ENCODE peak calls at places on chromosomes 16 and 17, in five cellular contexts. H is GM23338, I is hepatocyte, O is neural progenitor cell, T is MM.1S. P is an unnamed sample.

GRCh38 chr16:88769617-88770458 is 15.2 kb downstream of the PIEZO1 start:
- DNase-seq in H (peak; percentile 93), I (peak; percentile 86), O (peak; percentile 92), T (no peak), P (peak; percentile 75)

GRCh38 chr17:7060165-7060890 is 16.4 kb upstream of the SLC16A11 start:
- DNase-seq in H (no peak), I (no peak), O (no peak), T (peak; percentile 5), P (no peak)

GRCh38 chr17:61803796-61804195 is 59.5 kb downstream of the BRIP1 start:
- DNase-seq in H (no peak), I (no peak), O (no peak), T (no peak), P (no peak)

GRCh38 chr17:78562734-78563133 is 14.5 kb downstream of the DNAH17 start:
- DNase-seq in H (no peak), I (no peak), O (no peak), T (no peak), P (no peak)

GRCh38 chr16:11914759-11915643 is 755 bp downstream of the GSPT1 start:
- DNase-seq in H (peak; percentile 63), I (peak; percentile 72), O (peak; percentile 63), T (peak; percentile 46), P (peak; percentile 64)

GRCh38 chr16:401468-402348 is at the start of gene DECR2:
- DNase-seq in H (peak; percentile 95), I (peak; percentile 98), O (peak; percentile 98), T (peak; percentile 93), P (peak; percentile 93)

GRCh38 chr17:62679866-62680377 is 52.5 kb downstream of the MRC2 start:
- DNase-seq in H (peak; percentile 47), I (no peak), O (no peak), T (no peak), P (no peak)

GRCh38 chr17:75615301-75615700 is 17.9 kb upstream of the SMIM5 start:
- DNase-seq in H (no peak), I (no peak), O (no peak), T (no peak), P (no peak)

GRCh38 chr17:68161644-68162428 is 86.0 kb upstream of the AMZ2 start:
- DNase-seq in H (no peak), I (no peak), O (no peak), T (no peak), P (no peak)

GRCh38 chr17:78131172-78132085 is 858 bp downstream of the TMC8 start:
- DNase-seq in H (no peak), I (no peak), O (peak; percentile 42), T (peak; percentile 35), P (peak; percentile 70)

GRCh38 chr17:17818088-17818526 is 18.7 kb downstream of the SREBF1 start:
- DNase-seq in H (peak; percentile 70), I (no peak), O (no peak), T (no peak), P (peak; percentile 56)

GRCh38 chr17:79866791-79867190 is 27.6 kb upstream of the CBX4 start:
- DNase-seq in H (no peak), I (no peak), O (no peak), T (no peak), P (no peak)

GRCh38 chr16:89709716-89710480 is 8.4 kb upstream of the SPATA2L start:
- DNase-seq in H (no peak), I (no peak), O (peak; percentile 18), T (no peak), P (no peak)

GRCh38 chr16:75931970-75932369 is 205.7 kb upstream of the CPHXL start:
- DNase-seq in H (no peak), I (no peak), O (no peak), T (no peak), P (no peak)

GRCh38 chr16:31711344-31711845 is 162.2 kb upstream of the ZNF267 start:
- DNase-seq in H (peak; percentile 24), I (no peak), O (no peak), T (no peak), P (no peak)

GRCh38 chr17:82687871-82688270 is 10.6 kb downstream of the RAB40B start:
- DNase-seq in H (no peak), I (no peak), O (no peak), T (no peak), P (no peak)

GRCh38 chr17:58094118-58094517 is 10.9 kb downstream of the DYNLL2 start:
- DNase-seq in H (no peak), I (no peak), O (no peak), T (no peak), P (no peak)

GRCh38 chr17:35760587-35760986 is at the start of gene C17orf50:
- DNase-seq in H (no peak), I (no peak), O (no peak), T (no peak), P (no peak)

GRCh38 chr16:82995927-82996441 is 369.2 kb downstream of the CDH13 start:
- DNase-seq in H (no peak), I (peak; percentile 78), O (no peak), T (no peak), P (no peak)

GRCh38 chr17:31549121-31549524 is 157.6 kb downstream of the RAB11FIP4 start:
- DNase-seq in H (no peak), I (no peak), O (no peak), T (no peak), P (peak; percentile 50)

GRCh38 chr16:31458073-31458834 is 1.0 kb upstream of the ARMC5 start:
- DNase-seq in H (peak; percentile 71), I (peak; percentile 76), O (peak; percentile 69), T (peak; percentile 81), P (peak; percentile 77)

GRCh38 chr17:72968798-72969197 is 123.7 kb downstream of the SLC39A11 start:
- DNase-seq in H (no peak), I (no peak), O (no peak), T (no peak), P (no peak)

GRCh38 chr17:14098246-14098645 is 28.9 kb downstream of the COX10 start:
- DNase-seq in H (peak; percentile 21), I (peak; percentile 45), O (no peak), T (no peak), P (no peak)

GRCh38 chr16:86805210-86805609 is 226.9 kb downstream of the FOXL1 start:
- DNase-seq in H (no peak), I (no peak), O (no peak), T (no peak), P (no peak)

GRCh38 chr16:15518412-15519351 is 84.3 kb downstream of the BMERB1 start:
- DNase-seq in H (no peak), I (peak; percentile 17), O (no peak), T (no peak), P (no peak)

DNA sequence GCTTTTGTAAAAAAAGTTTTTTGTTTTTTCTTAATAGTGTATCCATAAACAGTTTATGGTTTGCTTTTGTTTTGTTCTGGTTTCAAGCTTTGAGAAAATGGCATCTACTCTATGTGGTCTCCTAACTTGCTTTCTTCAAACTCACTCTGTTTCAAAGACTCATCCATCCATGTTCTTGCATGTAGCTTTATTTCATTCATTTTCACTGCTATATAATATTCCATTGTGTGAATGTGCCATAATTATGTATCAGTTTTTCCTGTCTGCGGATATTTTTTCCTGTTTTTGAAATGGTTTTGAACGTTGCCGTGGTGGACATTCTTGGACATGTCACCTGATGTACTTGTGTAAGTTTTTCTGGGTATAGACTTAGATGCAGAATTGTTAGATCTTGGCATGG is 39.1 kb downstream of the MGAT5B start:
- DNase-seq in H (no peak), I (no peak), O (no peak), T (no peak), P (no peak)
- H4K20me1 ChIP-seq in H (no peaks in the 10 kb centered on the region), I (no peaks in the 10 kb centered on the region), O (peaks cover 26% of the 10 kb centered on the region), T (no peaks in the 10 kb centered on the region), P (no peaks in the 10 kb centered on the region)

DNA sequence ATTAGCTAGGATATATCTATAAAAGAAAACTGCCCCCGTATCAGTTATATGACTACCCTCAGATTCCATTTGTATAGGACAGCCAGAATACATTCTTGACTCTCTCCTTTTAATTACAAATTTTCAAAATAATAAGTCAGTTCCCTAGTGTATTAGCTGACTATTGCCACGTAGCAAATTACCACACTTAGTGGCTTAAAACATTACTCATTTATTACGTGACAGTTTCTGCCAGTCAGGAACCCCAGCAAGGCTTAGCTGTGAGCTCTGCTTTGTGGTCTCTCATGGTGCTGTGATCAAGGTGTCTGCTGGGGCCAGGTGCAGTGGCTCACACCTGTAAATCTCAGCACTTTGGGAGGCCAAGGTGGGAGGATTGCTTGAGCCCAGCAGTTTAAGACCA is 13.9 kb upstream of the SCNN1B start:
- DNase-seq in H (no peak), I (no peak), O (no peak), T (peak; percentile 48), P (no peak)
- H2AFZ ChIP-seq in H (peak overlapping the region; percentile 23), I (no peak overlapping the region), O (no peak overlapping the region), T (peak overlapping the region; percentile 16), P (peak overlapping the region; percentile 37)

GRCh38 chr17:44374306-44375195 is 10.9 kb upstream of the FAM171A2 start:
- DNase-seq in H (peak; percentile 85), I (peak; percentile 64), O (peak; percentile 53), T (no peak), P (no peak)
- TF ChIP-seq EZH2phosphoT487 in H (no peak), I (no peak), O (no peak), T (no peak), P (no peak)

DNA sequence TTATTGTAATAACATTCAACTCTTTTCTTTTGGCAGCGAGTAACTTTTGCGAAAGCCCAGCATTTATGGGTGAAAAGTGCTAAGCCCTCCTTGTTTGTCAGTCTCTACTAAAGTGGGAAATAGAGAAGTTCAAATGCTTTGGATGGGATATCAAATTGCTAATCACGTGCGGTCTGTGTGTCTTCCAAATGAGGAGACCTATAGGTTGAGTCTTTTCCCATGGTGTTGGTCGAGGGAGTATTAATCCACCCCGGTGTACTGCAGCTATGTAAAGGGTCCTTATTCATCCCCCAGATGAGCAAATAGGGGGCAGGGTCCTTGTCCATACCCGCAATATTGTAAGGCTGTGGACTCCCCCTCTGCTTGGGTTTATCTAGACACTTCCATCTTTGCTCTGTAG is 14.5 kb downstream of the KIAA0513 start:
- DNase-seq in H (no peak), I (no peak), O (no peak), T (no peak), P (no peak)
- H4K20me1 ChIP-seq in H (no peaks in the 10 kb centered on the region), I (no peaks in the 10 kb centered on the region), O (no peaks in the 10 kb centered on the region), T (no peaks in the 10 kb centered on the region), P (no peaks in the 10 kb centered on the region)

GRCh38 chr16:57637020-57637419 is 8.6 kb downstream of the ADGRG1 start:
- DNase-seq in H (no peak), I (no peak), O (no peak), T (no peak), P (no peak)

GRCh38 chr16:57638381-57638780 is 10.0 kb downstream of the ADGRG1 start:
- DNase-seq in H (no peak), I (no peak), O (no peak), T (no peak), P (no peak)

GRCh38 chr16:57637965-57638364 is 9.5 kb downstream of the ADGRG1 start:
- DNase-seq in H (no peak), I (no peak), O (no peak), T (no peak), P (no peak)

GRCh38 chr16:57636184-57636583 is 7.8 kb downstream of the ADGRG1 start:
- DNase-seq in H (no peak), I (no peak), O (no peak), T (no peak), P (no peak)

DNA sequence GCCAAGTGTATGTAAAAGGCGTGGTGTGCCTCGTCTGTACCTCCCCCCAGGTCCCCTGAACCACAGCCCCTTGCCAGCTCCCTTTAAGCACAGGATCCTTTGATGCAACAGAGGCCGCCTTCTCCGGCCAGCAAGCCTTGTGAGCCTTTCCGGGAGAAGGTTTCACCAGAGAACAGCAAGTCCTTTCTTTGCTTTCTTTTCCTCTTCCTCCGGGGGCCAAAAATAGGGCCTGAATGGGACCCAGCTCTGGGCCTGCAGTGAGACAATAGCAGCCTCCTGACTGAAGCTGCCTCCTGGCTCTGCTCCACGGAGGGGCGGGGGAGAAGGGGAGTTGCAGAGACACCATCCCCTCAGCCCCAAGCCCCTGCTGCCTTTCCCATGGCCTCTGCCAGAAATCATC is 9.0 kb downstream of the ADGRG1 start:
- DNase-seq in H (no peak), I (no peak), O (peak; percentile 68), T (no peak), P (no peak)
- H2AFZ ChIP-seq in H (no peak overlapping the region), I (no peak overlapping the region), O (peak overlapping the region; percentile 95), T (no peak overlapping the region), P (no peak overlapping the region)

P was measured in OCI-LY7.